ENCODE peak calls at places on chromosomes 2 and 18, in ten cellular contexts. E is gastrocnemius medialis, V is uterus, N is IMR-90, I is GM23338, Y is cardiac muscle cell, L is stomach, C is neural progenitor cell, Z is Peyer's patch, O is colonic mucosa. J is an unnamed sample. For H3K4me1 and H3K27me3, the result is how much of the 10 kb centered on the place peaks cover.

GRCh38 chr2:241300000-241300399 is 15.5 kb downstream of the HDLBP start:
- DNase-seq in L (no peak), Z (no peak), Y (no peak), I (peak), N (no peak), O (no peak), C (no peak), V (no peak), E (no peak), J (no peak)

GRCh38 chr2:26613241-26614204 is 27.6 kb downstream of the CIB4 start:
- DNase-seq in Y (no peak), V (no peak), C (peak), O (peak), I (peak), E (no peak), L (no peak), Z (no peak), N (no peak), J (peak)

GRCh38 chr2:230330725-230331124 is 3.7 kb downstream of the SP140L start:
- DNase-seq in N (peak), V (no peak), L (no peak), I (no peak), Z (no peak), O (no peak), Y (peak), E (peak), C (no peak), J (no peak)

GRCh38 chr2:122417114-122417513 is 661.7 kb downstream of the TSN start:
- DNase-seq in E (no peak), Z (no peak), N (no peak), C (no peak), L (no peak), O (no peak), Y (peak), I (no peak), V (no peak), J (no peak)

GRCh38 chr2:240401308-240401707 is 34.2 kb upstream of the GPC1 start:
- DNase-seq in Z (no peak), Y (no peak), I (no peak), N (no peak), O (no peak), C (no peak), V (no peak), E (peak), L (peak), J (peak)

GRCh38 chr2:18110222-18110621 is 231.8 kb downstream of the KCNS3 start:
- DNase-seq in N (no peak), E (no peak), O (no peak), Z (no peak), C (no peak), I (no peak), L (no peak), V (no peak), Y (no peak), J (no peak)

GRCh38 chr18:55489034-55489741 is 98.8 kb downstream of the TCF4 start:
- DNase-seq in C (no peak), Y (no peak), O (no peak), V (no peak), Z (no peak), E (no peak), L (no peak), I (no peak), N (peak), J (no peak)

GRCh38 chr2:62432407-62432806 is 73.6 kb downstream of the TMEM17 start:
- DNase-seq in V (no peak), C (no peak), E (no peak), N (no peak), O (no peak), Z (no peak), L (no peak), I (no peak), Y (no peak), J (no peak)

GRCh38 chr18:41145526-41145925 is 809.5 kb upstream of the PIK3C3 start:
- DNase-seq in Y (peak), V (no peak), O (no peak), L (no peak), Z (no peak), C (no peak), E (no peak), N (no peak), I (no peak), J (no peak)

GRCh38 chr2:112690853-112691390 is 29.9 kb upstream of the NT5DC4 start:
- DNase-seq in L (peak), Y (peak), I (peak), C (peak), O (peak), Z (peak), V (peak), E (peak), N (peak), J (peak)

GRCh38 chr18:48852792-48853191 is 98.0 kb downstream of the SMAD7 start:
- DNase-seq in E (no peak), C (no peak), Z (no peak), V (no peak), L (no peak), N (no peak), I (no peak), O (no peak), Y (no peak), J (no peak)

GRCh38 chr2:80591233-80591632 is 286.7 kb upstream of the LRRTM1 start:
- DNase-seq in Z (no peak), O (no peak), V (no peak), L (no peak), I (no peak), E (no peak), C (no peak), N (no peak), Y (no peak), J (no peak)

GRCh38 chr18:61637319-61637718 is 255.5 kb downstream of the RNF152 start:
- DNase-seq in N (no peak), C (peak), Y (no peak), I (peak), O (peak), E (no peak), V (no peak), L (peak), Z (no peak), J (no peak)

GRCh38 chr2:46924038-46924437 is 8.4 kb upstream of the MCFD2 start:
- DNase-seq in E (no peak), I (no peak), C (no peak), L (no peak), Y (no peak), V (no peak), O (no peak), N (no peak), Z (no peak), J (no peak)

GRCh38 chr2:118980022-118980421 is 38.0 kb downstream of the MARCO start:
- DNase-seq in V (no peak), O (no peak), Z (no peak), E (no peak), I (no peak), N (no peak), L (no peak), Y (no peak), C (no peak), J (no peak)

GRCh38 chr18:75107196-75107930 is 101.6 kb downstream of the PTGR3 start:
- DNase-seq in V (no peak), Y (no peak), O (no peak), N (no peak), Z (no peak), I (no peak), E (no peak), L (no peak), C (no peak), J (peak)

GRCh38 chr2:128593518-128594272 is 275.0 kb upstream of the HS6ST1 start:
- DNase-seq in Z (no peak), L (peak), O (no peak), Y (peak), N (no peak), C (peak), E (no peak), I (no peak), V (no peak), J (peak)

GRCh38 chr2:96891591-96892333 is 21.9 kb upstream of the SEMA4C start:
- DNase-seq in V (peak), E (no peak), I (no peak), O (peak), Y (peak), Z (no peak), N (peak), L (no peak), C (no peak), J (no peak)

GRCh38 chr2:122180972-122181371 is 425.5 kb downstream of the TSN start:
- DNase-seq in O (no peak), I (no peak), Z (no peak), V (no peak), L (no peak), N (no peak), Y (no peak), C (no peak), E (no peak), J (no peak)

GRCh38 chr18:22871809-22872525 is 61.2 kb upstream of the RBBP8 start:
- DNase-seq in O (no peak), C (peak), L (no peak), Y (peak), Z (no peak), E (no peak), N (peak), V (peak), I (peak), J (no peak)

GRCh38 chr2:236576053-236576452 is 6.4 kb downstream of the ACKR3 start:
- DNase-seq in I (peak), Z (no peak), C (peak), N (no peak), E (no peak), V (no peak), O (no peak), L (no peak), Y (no peak), J (no peak)

GRCh38 chr18:21598726-21599584 is 1.5 kb downstream of the ESCO1 start:
- DNase-seq in I (no peak), E (no peak), Y (no peak), O (no peak), Z (no peak), V (no peak), C (no peak), N (no peak), L (no peak), J (peak)

GRCh38 chr2:25712455-25712854 is 39.1 kb upstream of the DTNB start:
- DNase-seq in C (no peak), I (no peak), E (no peak), O (no peak), V (no peak), Y (no peak), N (no peak), L (no peak), Z (no peak), J (no peak)

GRCh38 chr18:9823805-9824473 is 61.8 kb upstream of the TXNDC2 start:
- DNase-seq in V (no peak), Z (no peak), E (peak), L (no peak), I (no peak), Y (peak), N (peak), O (peak), C (no peak), J (no peak)

GRCh38 chr2:237056271-237056875 is 29.3 kb upstream of the COPS8 start:
- DNase-seq in C (no peak), Y (no peak), N (no peak), E (no peak), O (no peak), Z (no peak), V (no peak), L (no peak), I (no peak), J (no peak)

GRCh38 chr2:236947896-236948295 is 137.8 kb upstream of the COPS8 start:
- DNase-seq in N (no peak), O (peak), L (no peak), E (no peak), C (no peak), I (no peak), Z (no peak), Y (no peak), V (no peak), J (no peak)

GRCh38 chr2:236748801-236749200 is 179.2 kb downstream of the ACKR3 start:
- DNase-seq in V (no peak), Y (peak), O (no peak), E (peak), N (no peak), I (peak), L (peak), Z (no peak), C (peak), J (no peak)

GRCh38 chr2:236889081-236889780 is 196.5 kb upstream of the COPS8 start:
- DNase-seq in I (no peak), Y (peak), N (no peak), E (no peak), Z (no peak), L (no peak), O (no peak), C (no peak), V (peak), J (no peak)

GRCh38 chr18:28045880-28046279 is 131.1 kb downstream of the CDH2 start:
- DNase-seq in O (no peak), Z (no peak), L (no peak), E (no peak), N (peak), I (peak), C (no peak), Y (no peak), V (no peak), J (no peak)

GRCh38 chr2:232999354-232999753 is 13.7 kb downstream of the NGEF start:
- DNase-seq in Z (no peak), N (no peak), E (peak), O (no peak), I (peak), C (peak), V (no peak), Y (no peak), L (no peak), J (peak)

GRCh38 chr2:170404846-170405245 is 226.9 kb downstream of the MYO3B start:
- DNase-seq in Z (no peak), E (no peak), O (no peak), N (no peak), I (no peak), L (no peak), C (no peak), Y (no peak), V (no peak), J (no peak)

DNA sequence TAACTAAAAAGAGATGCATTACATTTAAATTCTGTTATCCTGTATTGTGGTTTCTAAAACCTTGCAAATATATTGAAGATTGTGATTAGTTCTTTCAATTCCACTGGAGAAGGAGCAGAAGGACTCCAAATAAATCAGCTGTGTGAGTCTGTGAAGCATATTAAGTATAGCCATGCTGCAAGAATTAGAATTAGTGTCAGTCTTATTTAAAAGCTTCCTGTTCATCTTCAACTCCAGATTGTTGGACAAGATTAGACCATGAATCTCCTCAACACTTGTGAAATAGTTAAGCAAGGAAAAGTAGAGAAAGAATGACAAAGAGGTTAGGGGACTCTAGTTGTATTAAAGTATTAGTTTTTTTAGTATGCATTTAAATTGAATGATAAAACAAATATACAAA is 92.5 kb upstream of the LRP1B start:
- DNase-seq in Z (no peak), C (no peak), E (no peak), O (no peak), V (no peak), N (no peak), Y (no peak), I (no peak), L (no peak), J (no peak)
- H3K4me1 ChIP-seq in Z (under half), C (under half), E (under half), O (under half), V (under half), N (under half), Y (under half), I (under half), L (under half), J (under half)

GRCh38 chr2:113703404-113704299 is 52.8 kb downstream of the SLC35F5 start:
- DNase-seq in I (peak), N (no peak), Y (no peak), C (no peak), E (no peak), V (no peak), O (peak), L (no peak), Z (no peak), J (peak)

GRCh38 chr2:113697516-113697915 is 58.9 kb downstream of the SLC35F5 start:
- DNase-seq in I (no peak), C (no peak), Z (no peak), L (no peak), Y (no peak), V (no peak), E (no peak), N (no peak), O (no peak), J (no peak)

GRCh38 chr2:113699048-113699447 is 57.4 kb downstream of the SLC35F5 start:
- DNase-seq in C (no peak), Y (no peak), L (no peak), Z (no peak), N (no peak), V (no peak), O (no peak), E (no peak), I (no peak), J (no peak)

GRCh38 chr2:113705982-113706523 is 50.4 kb downstream of the SLC35F5 start:
- DNase-seq in Z (no peak), N (no peak), V (no peak), E (no peak), I (peak), C (no peak), L (no peak), O (no peak), Y (no peak), J (peak)

DNA sequence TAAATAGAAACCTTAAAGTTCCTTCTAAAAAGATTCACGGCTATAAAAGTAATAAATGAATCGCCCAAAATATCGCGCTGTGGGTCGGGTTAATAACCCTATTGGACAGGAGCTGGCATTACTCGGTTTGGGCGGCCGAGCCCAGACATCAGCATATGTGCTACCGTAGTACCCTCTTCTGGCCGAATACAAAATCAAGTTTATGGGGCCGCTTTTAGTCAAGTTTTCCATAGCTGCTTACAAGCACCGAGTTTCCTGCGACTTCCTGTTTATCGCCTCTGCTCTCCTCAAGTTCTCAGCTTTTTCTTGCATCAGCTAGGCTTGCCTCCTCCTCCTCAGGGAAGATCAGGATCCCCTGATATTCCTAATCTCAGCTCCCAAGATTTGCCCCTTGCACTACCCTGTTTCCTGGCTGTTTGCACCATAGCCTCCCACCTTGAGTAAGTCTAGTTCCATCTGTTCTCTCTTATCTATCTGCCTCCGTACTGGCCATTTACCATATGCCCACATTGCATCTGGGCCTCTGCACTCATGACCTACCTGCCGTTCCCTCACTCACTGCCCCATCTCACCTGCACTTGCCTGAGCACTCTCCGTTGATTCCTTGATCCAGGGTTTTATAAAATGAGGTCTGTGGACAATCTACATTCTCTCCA is 56.1 kb downstream of the SLC35F5 start:
- DNase-seq in L (no peak), E (no peak), V (no peak), O (no peak), I (peak), Y (peak), Z (peak), N (peak), C (no peak), J (no peak)
- TF ChIP-seq CTCF in L (peak), E (peak), V (no peak), O (peak), I (peak), Y (no peak), Z (peak), N (peak), C (no peak), J (no peak)

GRCh38 chr2:204468689-204469429 is 76.4 kb upstream of the PARD3B start:
- DNase-seq in L (no peak), Z (no peak), O (no peak), Y (peak), N (peak), I (no peak), E (no peak), V (no peak), C (no peak), J (no peak)
- H3K27me3 ChIP-seq in L (under half), Z (under half), O (under half), Y (under half), N (under half), I (under half), E (under half), V (under half), C (under half), J (under half)

GRCh38 chr2:37583867-37584266 is 87.6 kb downstream of the CDC42EP3 start:
- DNase-seq in O (no peak), L (no peak), I (no peak), V (no peak), E (no peak), N (peak), Z (no peak), Y (peak), C (no peak), J (no peak)
- H3K4me1 ChIP-seq in O (under half), L (half or more), I (under half), V (under half), E (under half), N (under half), Z (under half), Y (under half), C (under half), J (under half)

GRCh38 chr2:201502713-201503112 is 51.2 kb downstream of the STRADB start:
- DNase-seq in E (no peak), I (no peak), N (no peak), V (no peak), O (no peak), Z (no peak), L (no peak), Y (no peak), C (no peak), J (no peak)
- TF ChIP-seq CTCF in E (no peak), I (no peak), N (no peak), V (no peak), O (no peak), Z (no peak), L (no peak), Y (no peak), C (no peak), J (no peak)

GRCh38 chr2:222302178-222303018 is 3.6 kb upstream of the PAX3 start:
- DNase-seq in E (no peak), Z (no peak), Y (no peak), N (no peak), C (peak), V (no peak), O (no peak), L (no peak), I (peak), J (no peak)
- H3K27me3 ChIP-seq in E (half or more), Z (under half), Y (half or more), N (half or more), C (half or more), V (half or more), O (half or more), L (half or more), I (half or more), J (under half)

GRCh38 chr18:6732952-6733351 is 3.4 kb downstream of the ARHGAP28 start:
- DNase-seq in L (no peak), Y (no peak), I (peak), C (no peak), N (no peak), E (no peak), V (no peak), O (no peak), Z (no peak), J (no peak)
- H3K4me1 ChIP-seq in L (under half), Y (under half), I (under half), C (under half), N (under half), E (under half), V (under half), O (under half), Z (under half), J (under half)

DNA sequence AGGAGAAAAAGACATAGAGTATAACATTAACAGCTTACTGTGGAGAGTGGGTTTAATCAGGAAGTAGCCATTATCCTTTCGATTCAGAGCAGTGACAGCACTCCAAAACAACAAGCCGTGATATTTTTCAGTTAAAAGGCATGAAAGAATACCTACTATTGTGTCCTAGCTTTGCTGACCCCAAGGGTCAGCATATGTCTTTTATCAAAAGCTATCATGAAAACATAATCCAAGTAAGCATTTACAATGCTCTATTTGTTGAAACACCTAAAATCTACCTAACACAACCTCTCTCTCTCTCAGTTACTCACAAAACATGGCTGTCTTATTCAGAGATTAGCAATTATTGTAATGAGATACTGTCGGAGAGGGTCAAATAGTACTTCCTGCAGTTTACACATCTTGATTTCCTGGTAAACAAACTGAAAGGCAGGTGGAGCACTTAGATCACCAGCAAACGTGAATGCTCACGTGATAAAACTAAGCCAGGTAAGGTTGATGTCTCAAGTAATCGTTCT is 100.0 kb downstream of the BAZ2B start:
- DNase-seq in C (peak), I (peak), Y (peak), O (peak), E (peak), V (no peak), L (no peak), Z (no peak), N (peak), J (peak)
- TF ChIP-seq CTCF in C (no peak), I (no peak), Y (no peak), O (no peak), E (peak), V (no peak), L (peak), Z (peak), N (no peak), J (no peak)

GRCh38 chr18:79005653-79006052 is 26.0 kb downstream of the SALL3 start:
- DNase-seq in I (no peak), O (no peak), L (no peak), N (no peak), Y (no peak), Z (no peak), V (no peak), C (no peak), E (no peak), J (no peak)
- H3K27me3 ChIP-seq in I (under half), O (under half), L (under half), N (under half), Y (under half), Z (under half), V (under half), C (under half), E (under half), J (under half)

GRCh38 chr2:215746507-215747243 is 266.7 kb downstream of the MREG start:
- DNase-seq in C (no peak), E (no peak), V (no peak), O (no peak), N (no peak), L (no peak), I (no peak), Z (no peak), Y (no peak), J (no peak)
- H3K4me1 ChIP-seq in C (under half), E (under half), V (under half), O (under half), N (under half), L (under half), I (under half), Z (under half), Y (under half), J (under half)